ENCODE peak calls at places on chromosomes 4 and X, in six cellular contexts. One of them, this sample, is unnamed.

GRCh38 chr4:128483816-128484215 is 196.2 kb upstream of the PGRMC2 start:
- DNase-seq in SK-N-SH: peak
- DNase-seq in IMR-90: peak
- DNase-seq in A549: no peak
- DNase-seq in K562: no peak
- DNase-seq in WTC11: no peak
- DNase-seq in this sample: no peak

GRCh38 chr4:141851246-141851891 is 215.0 kb downstream of the IL15 start:
- DNase-seq in SK-N-SH: no peak
- DNase-seq in IMR-90: peak
- DNase-seq in A549: no peak
- DNase-seq in K562: no peak
- DNase-seq in WTC11: no peak
- DNase-seq in this sample: no peak

GRCh38 chr4:184624972-184625554 is 24.2 kb downstream of the CASP3 start:
- DNase-seq in SK-N-SH: no peak
- DNase-seq in IMR-90: no peak
- DNase-seq in A549: no peak
- DNase-seq in K562: no peak
- DNase-seq in WTC11: no peak
- DNase-seq in this sample: no peak

GRCh38 chrX:127457161-127457560 is 595.0 kb downstream of the ACTRT1 start:
- DNase-seq in SK-N-SH: no peak
- DNase-seq in IMR-90: no peak
- DNase-seq in A549: no peak
- DNase-seq in K562: no peak
- DNase-seq in WTC11: no peak
- DNase-seq in this sample: no peak

GRCh38 chr4:24211821-24212220 is 322.0 kb upstream of the PPARGC1A start:
- DNase-seq in SK-N-SH: no peak
- DNase-seq in IMR-90: peak
- DNase-seq in A549: no peak
- DNase-seq in K562: no peak
- DNase-seq in WTC11: no peak
- DNase-seq in this sample: no peak

GRCh38 chr4:2565533-2565932 is 29.1 kb downstream of the FAM193A start:
- DNase-seq in SK-N-SH: no peak
- DNase-seq in IMR-90: no peak
- DNase-seq in A549: no peak
- DNase-seq in K562: no peak
- DNase-seq in WTC11: no peak
- DNase-seq in this sample: no peak

GRCh38 chr4:124641715-124642380 is 70.7 kb downstream of the ANKRD50 start:
- DNase-seq in SK-N-SH: no peak
- DNase-seq in IMR-90: peak
- DNase-seq in A549: peak
- DNase-seq in K562: no peak
- DNase-seq in WTC11: no peak
- DNase-seq in this sample: no peak

GRCh38 chr4:105859233-105859632 is 36.0 kb upstream of the NPNT start:
- DNase-seq in SK-N-SH: no peak
- DNase-seq in IMR-90: peak
- DNase-seq in A549: peak
- DNase-seq in K562: no peak
- DNase-seq in WTC11: no peak
- DNase-seq in this sample: peak

GRCh38 chr4:84944952-84945351 is 21.5 kb downstream of the WDFY3 start:
- DNase-seq in SK-N-SH: no peak
- DNase-seq in IMR-90: peak
- DNase-seq in A549: no peak
- DNase-seq in K562: no peak
- DNase-seq in WTC11: no peak
- DNase-seq in this sample: no peak

GRCh38 chrX:151458824-151459223 is 61.8 kb downstream of the VMA21 start:
- DNase-seq in SK-N-SH: no peak
- DNase-seq in IMR-90: peak
- DNase-seq in A549: no peak
- DNase-seq in K562: no peak
- DNase-seq in WTC11: no peak
- DNase-seq in this sample: no peak

GRCh38 chrX:110004210-110004609 is 1.3 kb downstream of the TMEM164 start:
- DNase-seq in SK-N-SH: no peak
- DNase-seq in IMR-90: no peak
- DNase-seq in A549: no peak
- DNase-seq in K562: no peak
- DNase-seq in WTC11: peak
- DNase-seq in this sample: no peak

GRCh38 chrX:77432998-77433397 is 14.2 kb upstream of the FGF16 start:
- DNase-seq in SK-N-SH: no peak
- DNase-seq in IMR-90: no peak
- DNase-seq in A549: no peak
- DNase-seq in K562: no peak
- DNase-seq in WTC11: no peak
- DNase-seq in this sample: no peak

GRCh38 chr4:133150643-133151300 is 1.7 kb downstream of the PCDH10 start:
- DNase-seq in SK-N-SH: peak
- DNase-seq in IMR-90: no peak
- DNase-seq in A549: no peak
- DNase-seq in K562: no peak
- DNase-seq in WTC11: peak
- DNase-seq in this sample: no peak
- TF ChIP-seq USF2 in SK-N-SH: no peak
- TF ChIP-seq USF2 in IMR-90: no peak
- TF ChIP-seq USF2 in A549: no peak
- TF ChIP-seq USF2 in K562: no peak
- TF ChIP-seq USF2 in WTC11: no peak
- TF ChIP-seq USF2 in this sample: no peak

DNA sequence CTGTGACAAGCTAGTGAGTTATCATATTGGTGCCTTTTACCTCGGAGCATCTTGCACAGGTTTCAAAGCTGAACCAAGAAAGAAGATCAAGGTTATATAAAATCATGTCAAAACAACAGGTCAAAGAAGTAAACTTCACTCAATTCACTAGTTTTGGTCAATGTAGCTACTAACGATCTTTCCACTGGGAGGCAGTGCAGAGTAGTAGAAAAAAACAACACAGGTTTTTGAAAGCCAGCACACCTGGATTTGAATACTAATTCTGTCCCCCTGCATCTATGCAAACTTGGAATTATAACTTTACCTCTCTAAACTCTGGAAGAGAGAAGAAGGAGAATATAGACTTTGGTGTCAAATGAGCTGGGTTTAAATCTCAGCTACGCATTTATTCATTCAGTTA is 266.1 kb downstream of the GRIA3 start:
- DNase-seq in SK-N-SH: no peak
- DNase-seq in IMR-90: peak
- DNase-seq in A549: peak
- DNase-seq in K562: peak
- DNase-seq in WTC11: no peak
- DNase-seq in this sample: no peak
- TF ChIP-seq USF2 in SK-N-SH: no peak
- TF ChIP-seq USF2 in IMR-90: no peak
- TF ChIP-seq USF2 in A549: no peak
- TF ChIP-seq USF2 in K562: no peak
- TF ChIP-seq USF2 in WTC11: no peak
- TF ChIP-seq USF2 in this sample: no peak

GRCh38 chrX:43493751-43494150 is 162.3 kb upstream of the MAOA start:
- DNase-seq in SK-N-SH: no peak
- DNase-seq in IMR-90: no peak
- DNase-seq in A549: no peak
- DNase-seq in K562: no peak
- DNase-seq in WTC11: no peak
- DNase-seq in this sample: no peak
- TF ChIP-seq USF2 in SK-N-SH: no peak
- TF ChIP-seq USF2 in IMR-90: no peak
- TF ChIP-seq USF2 in A549: no peak
- TF ChIP-seq USF2 in K562: no peak
- TF ChIP-seq USF2 in WTC11: no peak
- TF ChIP-seq USF2 in this sample: no peak

GRCh38 chr4:121943941-121944340 is 7.9 kb downstream of the TRPC3 start:
- DNase-seq in SK-N-SH: peak
- DNase-seq in IMR-90: no peak
- DNase-seq in A549: no peak
- DNase-seq in K562: peak
- DNase-seq in WTC11: peak
- DNase-seq in this sample: no peak
- TF ChIP-seq USF2 in SK-N-SH: no peak
- TF ChIP-seq USF2 in IMR-90: no peak
- TF ChIP-seq USF2 in A549: no peak
- TF ChIP-seq USF2 in K562: no peak
- TF ChIP-seq USF2 in WTC11: no peak
- TF ChIP-seq USF2 in this sample: no peak

GRCh38 chr4:4655011-4655410 is 113.2 kb upstream of the STX18 start:
- DNase-seq in SK-N-SH: no peak
- DNase-seq in IMR-90: no peak
- DNase-seq in A549: no peak
- DNase-seq in K562: no peak
- DNase-seq in WTC11: no peak
- DNase-seq in this sample: no peak

GRCh38 chr4:4656977-4657376 is 115.1 kb upstream of the STX18 start:
- DNase-seq in SK-N-SH: no peak
- DNase-seq in IMR-90: no peak
- DNase-seq in A549: no peak
- DNase-seq in K562: no peak
- DNase-seq in WTC11: no peak
- DNase-seq in this sample: no peak

GRCh38 chr4:4658051-4658450 is 116.2 kb upstream of the STX18 start:
- DNase-seq in SK-N-SH: no peak
- DNase-seq in IMR-90: no peak
- DNase-seq in A549: no peak
- DNase-seq in K562: no peak
- DNase-seq in WTC11: no peak
- DNase-seq in this sample: no peak

GRCh38 chr4:4651811-4652609 is 110.2 kb upstream of the STX18 start:
- DNase-seq in SK-N-SH: no peak
- DNase-seq in IMR-90: no peak
- DNase-seq in A549: no peak
- DNase-seq in K562: peak
- DNase-seq in WTC11: peak
- DNase-seq in this sample: no peak

DNA sequence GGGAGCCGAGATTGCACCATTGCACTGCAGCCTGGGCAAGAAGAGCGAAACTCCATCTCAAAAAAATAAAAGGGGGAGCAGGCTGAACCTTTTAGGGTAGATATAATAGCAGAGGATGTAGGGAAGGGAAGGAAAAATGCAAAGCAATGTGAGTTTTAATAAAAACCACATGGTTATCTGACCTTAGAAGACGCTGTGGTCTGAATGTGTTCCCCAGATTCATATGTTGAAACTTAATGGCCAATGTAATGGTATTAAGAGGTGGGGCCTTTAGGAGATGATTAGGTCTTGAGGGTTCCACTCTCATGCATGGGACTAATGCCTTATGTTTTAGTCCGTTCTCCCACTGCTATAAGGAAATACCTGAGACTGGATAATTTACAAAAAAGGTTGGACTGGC is 114.1 kb upstream of the STX18 start:
- DNase-seq in SK-N-SH: no peak
- DNase-seq in IMR-90: no peak
- DNase-seq in A549: no peak
- DNase-seq in K562: no peak
- DNase-seq in WTC11: no peak
- DNase-seq in this sample: no peak
- TF ChIP-seq USF2 in SK-N-SH: no peak
- TF ChIP-seq USF2 in IMR-90: no peak
- TF ChIP-seq USF2 in A549: no peak
- TF ChIP-seq USF2 in K562: no peak
- TF ChIP-seq USF2 in WTC11: no peak
- TF ChIP-seq USF2 in this sample: no peak

GRCh38 chr4:54840992-54841768 is 183.4 kb downstream of the KIT start:
- DNase-seq in SK-N-SH: peak
- DNase-seq in IMR-90: peak
- DNase-seq in A549: no peak
- DNase-seq in K562: no peak
- DNase-seq in WTC11: no peak
- DNase-seq in this sample: no peak
- TF ChIP-seq USF2 in SK-N-SH: no peak
- TF ChIP-seq USF2 in IMR-90: no peak
- TF ChIP-seq USF2 in A549: no peak
- TF ChIP-seq USF2 in K562: no peak
- TF ChIP-seq USF2 in WTC11: no peak
- TF ChIP-seq USF2 in this sample: no peak

DNA sequence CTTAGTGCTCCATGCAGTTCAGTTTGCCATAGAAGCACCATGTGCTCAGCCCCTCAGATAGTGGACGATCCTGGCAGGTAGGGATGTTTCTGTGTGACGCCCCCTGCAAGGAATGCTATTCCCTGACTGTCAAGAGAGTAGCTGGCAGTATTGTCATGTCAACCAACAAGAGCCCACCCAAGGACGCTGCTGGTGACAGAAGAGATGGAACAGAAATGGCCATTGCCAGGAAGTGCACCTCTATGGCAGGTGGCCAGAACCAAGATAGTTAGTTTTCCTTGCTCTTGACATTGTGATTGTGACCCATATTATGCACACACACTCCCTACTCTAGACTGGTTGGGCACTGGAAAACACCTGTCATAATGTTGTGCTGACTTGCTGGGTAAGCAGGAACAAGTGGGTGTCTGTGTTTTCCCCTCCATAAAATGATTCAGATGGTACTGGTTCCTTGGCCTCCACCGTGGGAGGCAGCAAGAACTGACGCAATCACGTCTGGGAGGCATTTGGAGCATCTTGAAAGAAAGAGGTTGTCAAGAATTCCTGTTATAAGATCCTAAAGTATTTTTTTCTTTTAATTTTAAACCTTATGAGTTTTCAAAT is 507.9 kb downstream of the MID1IP1 start:
- DNase-seq in SK-N-SH: no peak
- DNase-seq in IMR-90: no peak
- DNase-seq in A549: no peak
- DNase-seq in K562: no peak
- DNase-seq in WTC11: no peak
- DNase-seq in this sample: no peak
- TF ChIP-seq USF2 in SK-N-SH: no peak
- TF ChIP-seq USF2 in IMR-90: no peak
- TF ChIP-seq USF2 in A549: no peak
- TF ChIP-seq USF2 in K562: no peak
- TF ChIP-seq USF2 in WTC11: no peak
- TF ChIP-seq USF2 in this sample: no peak

GRCh38 chr4:144347116-144347515 is 206.6 kb upstream of the GYPA start:
- DNase-seq in SK-N-SH: no peak
- DNase-seq in IMR-90: no peak
- DNase-seq in A549: no peak
- DNase-seq in K562: no peak
- DNase-seq in WTC11: no peak
- DNase-seq in this sample: no peak
- TF ChIP-seq USF2 in SK-N-SH: no peak
- TF ChIP-seq USF2 in IMR-90: no peak
- TF ChIP-seq USF2 in A549: no peak
- TF ChIP-seq USF2 in K562: no peak
- TF ChIP-seq USF2 in WTC11: no peak
- TF ChIP-seq USF2 in this sample: no peak